ENCODE peak calls at places on chromosomes 13 and 19, in five cellular contexts. D is PC-3, S is SK-N-SH, I is HCT116, U is GM23248. B is an unnamed sample. For H3K9me2, the result is how much of the 10 kb centered on the place peaks cover.

GRCh38 chr19:30551271-30551670 is 179.1 kb downstream of the ZNF536 start:
- DNase-seq in U (no peak), I (no peak), D (no peak), S (no peak), B (no peak)

GRCh38 chr13:100707818-100708740 is 33.5 kb upstream of the TMTC4 start:
- DNase-seq in S (no peak), D (peak), I (no peak), U (no peak), B (no peak)

GRCh38 chr19:3178377-3178972 is at the start of gene S1PR4:
- DNase-seq in D (no peak), I (no peak), S (no peak), U (no peak), B (no peak)

GRCh38 chr13:58869566-58869965 is 1238.0 kb downstream of the PCDH17 start:
- DNase-seq in D (no peak), S (no peak), I (no peak), U (no peak), B (no peak)

GRCh38 chr19:34254552-34255432 is at the start of gene GARRE1:
- DNase-seq in D (no peak), S (peak), I (no peak), U (peak), B (peak)

GRCh38 chr13:94858856-94859811 is 146.8 kb upstream of the SOX21 start:
- DNase-seq in I (no peak), U (no peak), S (no peak), D (no peak), B (no peak)

GRCh38 chr19:5321851-5322681 is 18.5 kb downstream of the PTPRS start:
- DNase-seq in D (no peak), S (peak), I (no peak), U (no peak), B (no peak)

GRCh38 chr13:110233682-110234280 is 73.2 kb downstream of the COL4A1 start:
- DNase-seq in S (no peak), U (peak), I (no peak), D (no peak), B (no peak)

GRCh38 chr13:91358384-91358776 is 10.9 kb downstream of the MIR17HG start:
- DNase-seq in S (no peak), I (no peak), D (no peak), U (no peak), B (no peak)

GRCh38 chr19:39941615-39942507 is 7.4 kb upstream of the FCGBP start:
- DNase-seq in U (no peak), D (peak), I (no peak), S (no peak), B (peak)

GRCh38 chr13:107867701-107868661 is 347.4 kb downstream of the LIG4 start:
- DNase-seq in D (peak), I (no peak), S (peak), U (peak), B (no peak)

GRCh38 chr19:54574527-54575056 is 1.0 kb downstream of the LILRA2 start:
- DNase-seq in D (no peak), U (no peak), I (no peak), S (no peak), B (no peak)

GRCh38 chr19:54570316-54570715 is 3.3 kb upstream of the LILRA2 start:
- DNase-seq in I (no peak), D (no peak), U (no peak), S (no peak), B (no peak)

GRCh38 chr19:54574051-54574450 is 461 bp downstream of the LILRA2 start:
- DNase-seq in U (no peak), S (no peak), I (no peak), D (no peak), B (no peak)

GRCh38 chr19:54572696-54573311 is 786 bp upstream of the LILRA2 start:
- DNase-seq in S (no peak), D (no peak), U (no peak), I (no peak), B (no peak)

DNA sequence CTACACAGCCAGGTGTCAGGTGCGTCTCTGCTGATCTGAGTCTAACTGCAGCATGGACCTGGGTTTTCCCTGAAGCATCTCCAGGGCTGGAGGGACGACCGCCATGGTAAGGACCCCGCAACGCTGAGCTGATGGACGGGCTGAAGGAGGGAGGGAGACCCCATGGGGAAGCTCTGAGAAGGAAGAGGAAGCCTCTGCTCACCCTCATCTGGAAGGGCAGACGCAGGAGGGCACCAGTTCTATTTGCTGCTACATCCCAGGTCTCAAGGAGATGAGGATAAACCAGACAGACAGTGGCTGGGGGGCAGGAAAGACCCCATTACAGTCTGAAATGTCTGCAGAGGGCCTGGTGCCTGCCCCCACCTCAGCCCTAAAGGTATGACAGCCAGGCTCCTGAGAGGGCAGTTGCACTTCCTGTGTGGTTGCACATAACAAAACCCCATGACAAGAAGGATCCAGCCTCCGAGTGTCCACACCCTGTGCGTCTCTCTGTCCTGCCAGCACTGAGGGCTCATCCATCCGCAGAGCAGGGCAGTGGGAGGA is at the start of gene LILRA2:
- DNase-seq in U (no peak), S (no peak), D (no peak), I (no peak), B (no peak)
- TF ChIP-seq EZH2phosphoT487 in U (no peak), S (no peak), D (no peak), I (no peak), B (no peak)

GRCh38 chr19:51593138-51593890 is 22.2 kb downstream of the ZNF175 start:
- DNase-seq in I (no peak), S (no peak), U (peak), D (no peak), B (no peak)

GRCh38 chr19:51595776-51596175 is 24.7 kb downstream of the ZNF175 start:
- DNase-seq in S (no peak), I (no peak), U (no peak), D (no peak), B (no peak)

GRCh38 chr19:51595190-51595589 is 24.1 kb downstream of the ZNF175 start:
- DNase-seq in U (no peak), D (no peak), S (no peak), I (no peak), B (no peak)

GRCh38 chr19:51593969-51594773 is 23.1 kb downstream of the ZNF175 start:
- DNase-seq in U (peak), S (peak), D (peak), I (peak), B (peak)

DNA sequence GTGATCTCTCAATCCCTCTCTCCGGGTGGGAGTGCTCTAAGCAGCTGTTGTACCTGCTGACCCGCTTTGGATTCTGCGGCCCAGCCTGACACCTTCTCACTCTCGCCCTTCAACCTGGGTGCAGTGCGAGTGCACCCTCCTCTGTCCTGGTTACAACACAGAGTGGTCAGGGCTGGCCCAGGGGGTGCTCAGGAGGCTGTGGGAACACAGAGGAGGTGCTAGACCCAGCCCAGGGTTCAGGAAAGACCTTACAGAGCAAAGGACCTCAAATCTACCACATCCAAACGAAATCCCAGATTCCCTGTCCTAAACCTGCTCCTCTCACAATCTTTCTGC is 23.7 kb downstream of the ZNF175 start:
- DNase-seq in S (no peak), D (no peak), I (no peak), U (no peak), B (no peak)
- H3K9me2 ChIP-seq in S (under half), D (under half), I (under half), U (under half), B (under half)

DNA sequence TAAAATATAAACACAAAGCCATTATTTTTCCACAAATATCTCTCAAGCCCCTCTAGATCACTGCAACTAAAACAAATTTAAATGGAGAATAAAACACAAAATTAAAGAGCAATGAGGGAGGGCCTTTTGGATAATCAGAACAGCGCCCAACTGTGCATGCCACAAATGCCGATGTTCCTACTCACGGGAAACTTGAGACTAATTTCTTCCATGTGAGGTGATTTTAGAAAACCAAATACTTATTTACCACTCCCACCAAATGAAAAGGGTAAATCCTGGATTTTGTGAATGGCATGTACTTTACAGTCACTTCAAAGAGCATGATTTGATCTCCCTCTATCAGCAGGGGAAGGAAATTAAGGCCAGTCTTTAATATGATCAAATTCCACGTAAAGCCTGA is 74.8 kb downstream of the SLC7A1 start:
- DNase-seq in I (no peak), S (no peak), U (peak), D (peak), B (no peak)
- H3K9ac ChIP-seq in I (no peak), S (no peak), U (peak), D (no peak), B (no peak)

GRCh38 chr13:33183431-33184130 is 102.0 kb downstream of the STARD13 start:
- DNase-seq in S (no peak), D (no peak), I (no peak), U (peak), B (no peak)
- TF ChIP-seq EZH2phosphoT487 in S (no peak), D (no peak), I (no peak), U (no peak), B (no peak)

DNA sequence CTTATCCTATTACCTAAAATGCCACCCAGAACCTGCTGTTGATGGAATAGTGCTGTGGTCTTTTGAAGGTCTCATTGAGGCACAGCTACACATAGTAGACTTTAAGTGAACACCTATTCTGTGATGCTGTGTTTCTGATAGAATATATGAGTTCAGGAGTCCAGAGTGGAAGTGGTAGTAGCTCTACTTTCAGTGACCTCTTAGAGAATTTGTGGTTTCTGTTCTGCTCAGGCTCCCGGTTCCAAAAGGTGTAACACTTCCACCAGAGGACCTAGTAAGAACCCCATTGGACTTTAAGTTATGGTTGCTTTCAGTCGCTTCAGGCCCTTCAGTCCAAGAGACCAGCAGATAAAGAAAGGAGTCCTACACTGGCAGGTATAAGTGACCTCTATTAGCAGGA is 11.4 kb upstream of the MYCBP2 start:
- DNase-seq in S (no peak), U (no peak), D (no peak), I (no peak), B (peak)
- H3K9me2 ChIP-seq in S (under half), U (under half), D (under half), I (under half), B (under half)

GRCh38 chr19:463483-464130 is 2.8 kb upstream of the SHC2 start:
- DNase-seq in D (no peak), U (no peak), I (no peak), S (no peak), B (no peak)

GRCh38 chr19:461664-462551 is 1.1 kb upstream of the SHC2 start:
- DNase-seq in D (peak), S (peak), I (no peak), U (peak), B (no peak)

GRCh38 chr19:465056-465816 is 4.4 kb upstream of the SHC2 start:
- DNase-seq in S (no peak), U (no peak), I (no peak), D (no peak), B (no peak)

GRCh38 chr19:460877-461609 is at the start of gene SHC2:
- DNase-seq in U (no peak), D (no peak), S (peak), I (no peak), B (no peak)

DNA sequence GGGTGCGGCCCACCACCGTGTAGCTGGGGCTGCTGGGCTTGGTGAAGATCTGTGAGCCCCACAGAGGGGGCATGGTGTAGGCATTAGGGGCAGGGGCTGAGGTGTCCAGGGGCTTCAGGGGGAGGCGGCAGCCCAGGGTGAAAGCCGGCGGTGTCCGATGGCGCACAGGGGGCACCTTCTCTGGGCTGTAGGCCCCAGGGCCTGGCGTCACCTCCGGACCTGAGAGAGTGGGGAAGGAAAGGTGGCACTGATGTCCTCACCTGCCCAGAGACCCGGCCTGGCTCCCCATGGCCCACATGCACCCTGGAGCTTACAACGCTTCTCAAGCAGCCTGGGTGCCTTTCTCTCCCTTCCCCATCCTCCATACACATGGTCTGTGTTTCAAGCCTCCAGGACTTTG is 3.3 kb upstream of the SHC2 start:
- DNase-seq in D (no peak), I (no peak), U (no peak), S (no peak), B (no peak)
- H3K9ac ChIP-seq in D (no peak), I (no peak), U (no peak), S (no peak), B (no peak)